ENCODE peak calls at places on chromosomes 1 and 21, in five cellular contexts. I is A549, T is HepG2, C is K562, S is H1. N is an unnamed sample.

GRCh38 chr1:228405200-228405978 is 1.2 kb downstream of the TRIM11 start:
- DNase-seq in C (no peak), S (no peak), T (no peak), I (no peak), N (peak)

GRCh38 chr1:41386190-41386518 is 24.9 kb downstream of the FOXO6 start:
- DNase-seq in I (no peak), C (no peak), T (no peak), S (no peak), N (no peak)

GRCh38 chr1:117113199-117113598 is 8.3 kb downstream of the TRIM45 start:
- DNase-seq in T (no peak), C (no peak), I (no peak), S (no peak), N (no peak)

GRCh38 chr21:33780631-33781030 is 135.0 kb downstream of the ATP5PO start:
- DNase-seq in S (no peak), T (no peak), C (no peak), I (no peak), N (no peak)

GRCh38 chr1:172837816-172838680 is 179.1 kb downstream of the FASLG start:
- DNase-seq in S (no peak), T (no peak), C (no peak), I (no peak), N (no peak)

GRCh38 chr1:63524166-63524565 is 841 bp downstream of the EFCAB7 start:
- DNase-seq in C (peak), S (no peak), I (no peak), T (no peak), N (no peak)

GRCh38 chr1:1050577-1051052 is 23.5 kb downstream of the RNF223 start:
- DNase-seq in T (no peak), I (no peak), C (no peak), S (no peak), N (no peak)

GRCh38 chr1:46394108-46394871 is at the start of gene FAAH:
- DNase-seq in I (no peak), T (peak), C (no peak), S (no peak), N (no peak)

GRCh38 chr1:192809286-192810252 is 730 bp downstream of the RGS2 start:
- DNase-seq in T (no peak), S (no peak), C (peak), I (peak), N (peak)
- H3K27ac ChIP-seq in T (no peak), S (peak), C (peak), I (peak), N (peak)

GRCh38 chr1:206105612-206106011 is 11.6 kb downstream of the AVPR1B start:
- DNase-seq in S (no peak), I (no peak), C (no peak), T (peak), N (peak)
- TF ChIP-seq JUN in S (no peak), I (no peak), C (no peak), T (no peak), N (no peak)

GRCh38 chr1:17161926-17162800 is 42.8 kb upstream of the PADI1 start:
- DNase-seq in T (no peak), C (no peak), I (no peak), S (no peak), N (no peak)
- H3K27ac ChIP-seq in T (no peak), C (no peak), I (peak), S (no peak), N (no peak)

GRCh38 chr1:73516458-73516857 is 681.5 kb downstream of the LRRIQ3 start:
- DNase-seq in S (no peak), C (no peak), I (no peak), T (no peak), N (no peak)
- TF ChIP-seq JUN in S (no peak), C (no peak), I (no peak), T (no peak), N (no peak)

DNA sequence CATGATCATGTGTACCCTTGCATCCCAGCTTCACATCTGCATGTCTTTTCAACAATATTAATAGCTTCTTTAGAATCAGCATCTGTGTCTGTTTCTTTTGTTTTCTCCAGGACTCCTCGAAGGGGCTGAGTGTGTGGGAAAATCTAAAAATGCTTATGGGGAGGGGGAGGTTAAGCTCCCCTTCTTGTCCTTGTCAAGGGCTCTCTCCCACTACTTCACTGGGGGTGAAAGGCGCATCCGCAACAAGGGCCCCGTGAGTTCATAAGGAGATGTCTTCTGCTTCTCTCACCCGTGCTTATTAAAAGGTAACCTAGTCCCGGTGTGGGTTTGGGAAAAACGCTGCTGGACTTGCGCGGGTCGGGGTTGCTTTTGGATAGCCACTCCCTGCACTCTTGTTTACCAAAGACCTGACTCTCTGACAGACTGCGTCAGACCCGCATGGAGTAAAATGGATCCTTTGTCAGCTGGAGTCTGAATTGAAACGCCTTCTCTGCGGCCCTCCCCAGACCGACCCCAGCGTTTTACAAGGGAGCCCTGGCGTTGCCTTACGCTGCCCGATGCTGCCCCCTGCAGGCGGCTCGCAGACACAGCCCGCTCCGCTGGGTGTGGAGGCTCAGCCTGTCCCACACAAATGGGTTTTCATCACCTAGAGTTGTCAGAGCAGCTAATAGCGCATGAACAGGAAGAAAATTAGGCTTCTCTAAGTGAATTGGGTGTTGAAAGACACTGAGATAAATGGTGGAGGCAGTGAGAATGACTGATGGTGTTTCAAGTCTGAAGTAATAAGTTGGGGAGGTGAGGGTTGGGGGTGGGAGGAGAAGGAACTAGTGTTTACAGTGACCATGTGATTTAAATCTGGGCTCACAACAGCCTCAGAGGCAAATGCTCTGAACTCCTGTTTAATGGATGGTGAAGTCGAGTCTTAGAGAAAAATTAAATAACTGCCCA is 53.9 kb downstream of the IER5 start:
- DNase-seq in C (peak), T (peak), S (peak), I (peak), N (peak)
- H3K27ac ChIP-seq in C (peak), T (no peak), S (no peak), I (peak), N (peak)

GRCh38 chr1:20367626-20368025 is 77.0 kb downstream of the VWA5B1 start:
- DNase-seq in T (no peak), I (no peak), C (no peak), S (no peak), N (no peak)

GRCh38 chr1:20362856-20363255 is 72.2 kb downstream of the VWA5B1 start:
- DNase-seq in I (no peak), T (no peak), S (no peak), C (no peak), N (no peak)

GRCh38 chr1:20366766-20367602 is 76.3 kb downstream of the VWA5B1 start:
- DNase-seq in T (peak), C (peak), I (peak), S (peak), N (peak)

GRCh38 chr1:20366076-20366765 is 75.5 kb downstream of the VWA5B1 start:
- DNase-seq in S (no peak), T (no peak), C (no peak), I (no peak), N (no peak)

GRCh38 chr1:20365421-20366075 is 74.9 kb downstream of the VWA5B1 start:
- DNase-seq in S (no peak), I (no peak), T (no peak), C (no peak), N (no peak)
- TF ChIP-seq JUN in S (no peak), I (no peak), T (no peak), C (no peak), N (no peak)

GRCh38 chr1:12480031-12480430 is 138.0 kb downstream of the DHRS3 start:
- DNase-seq in C (no peak), I (no peak), T (no peak), S (no peak), N (no peak)
- H3K27ac ChIP-seq in C (peak), I (peak), T (no peak), S (no peak), N (peak)